ENCODE peak calls at places on chromosomes 2 and 18, in four cellular contexts. O is psoas muscle, U is testis, W is GM13977. X is an unnamed sample.
A peak's percentile ranks its signal among the peaks of the same experiment; 100 is the strongest.

GRCh38 chr18:48158721-48159120 is 228.3 kb upstream of the SMAD2 start:
- DNase-seq in W (no peak), O (no peak), U (no peak), X (no peak)

GRCh38 chr2:37370666-37371065 is 26.2 kb downstream of the QPCT start:
- DNase-seq in W (no peak), O (no peak), U (no peak), X (no peak)

GRCh38 chr18:57728941-57729511 is 74.1 kb downstream of the ATP8B1 start:
- DNase-seq in W (no peak), O (no peak), U (no peak), X (no peak)

GRCh38 chr2:37555457-37555856 is 116.0 kb downstream of the CDC42EP3 start:
- DNase-seq in U (no peak), O (no peak), W (no peak), X (peak; percentile 41)

GRCh38 chr2:196170202-196170680 is 1.1 kb downstream of the STK17B start:
- DNase-seq in U (peak; percentile 36), W (no peak), O (no peak), X (peak; percentile 78)

GRCh38 chr18:37641573-37641972 is 76.0 kb upstream of the CELF4 start:
- DNase-seq in O (no peak), W (no peak), U (no peak), X (no peak)

GRCh38 chr2:60091311-60091710 is 462.1 kb downstream of the BCL11A start:
- DNase-seq in W (no peak), O (no peak), U (no peak), X (no peak)

GRCh38 chr2:234334146-234334545 is 162.7 kb downstream of the ARL4C start:
- DNase-seq in O (no peak), W (no peak), U (no peak), X (no peak)

GRCh38 chr2:7427293-7428060 is 510.3 kb downstream of the RNF144A start:
- DNase-seq in W (peak; percentile 65), U (no peak), O (no peak), X (no peak)

GRCh38 chr2:165787334-165787733 is 6.7 kb downstream of the GALNT3 start:
- DNase-seq in O (no peak), W (no peak), U (no peak), X (no peak)

DNA sequence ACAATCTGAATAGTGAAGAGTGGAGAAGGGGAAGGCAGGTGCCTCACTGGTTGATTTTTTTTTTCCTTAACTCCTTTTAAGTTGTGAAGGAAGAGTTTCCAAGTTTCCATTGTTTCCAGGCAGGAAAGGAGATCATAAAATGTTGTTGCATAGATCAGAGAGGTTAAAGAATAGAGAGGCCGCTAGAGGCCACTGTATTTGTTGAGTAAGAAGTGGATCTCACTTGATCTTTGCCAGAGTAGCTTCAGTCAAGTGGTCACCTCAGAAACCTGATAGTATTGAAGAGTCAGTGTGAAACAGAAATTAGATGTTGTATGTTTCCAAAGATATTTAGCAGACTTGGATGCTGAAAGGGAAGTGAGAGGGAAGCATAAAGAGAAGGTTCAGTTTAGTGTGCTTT is 17.6 kb downstream of the CTNNA2 start:
- DNase-seq in O (no peak), U (peak; percentile 23), W (no peak), X (no peak)
- TF ChIP-seq CTCF in O (no peak), U (no peak), W (peak; percentile 15), X (no peak)

DNA sequence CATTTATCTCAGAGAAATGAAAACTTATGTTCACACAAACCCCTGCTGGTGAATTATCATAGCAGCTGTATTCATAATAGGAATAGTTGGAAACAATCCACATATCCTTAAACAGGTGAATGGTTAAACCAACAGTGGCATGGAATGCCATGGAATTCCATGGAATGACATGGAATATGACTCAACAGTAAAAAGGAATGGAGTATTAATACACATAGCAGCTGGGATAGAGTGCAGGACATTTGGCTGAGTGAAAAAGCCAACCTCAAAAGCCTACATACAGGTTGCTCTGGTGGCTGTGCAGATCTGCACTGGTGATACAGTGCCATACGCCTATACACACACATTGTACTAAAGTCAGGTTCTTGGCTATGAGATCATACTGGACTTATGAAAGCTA is 69.5 kb downstream of the FAM168B start:
- DNase-seq in U (no peak), O (no peak), W (no peak), X (no peak)
- TF ChIP-seq CTCF in U (no peak), O (no peak), W (no peak), X (no peak)

GRCh38 chr2:75481041-75481836 is 79.5 kb downstream of the EVA1A start:
- DNase-seq in W (no peak), U (no peak), O (no peak), X (no peak)
- TF ChIP-seq CTCF in W (no peak), U (no peak), O (no peak), X (no peak)

DNA sequence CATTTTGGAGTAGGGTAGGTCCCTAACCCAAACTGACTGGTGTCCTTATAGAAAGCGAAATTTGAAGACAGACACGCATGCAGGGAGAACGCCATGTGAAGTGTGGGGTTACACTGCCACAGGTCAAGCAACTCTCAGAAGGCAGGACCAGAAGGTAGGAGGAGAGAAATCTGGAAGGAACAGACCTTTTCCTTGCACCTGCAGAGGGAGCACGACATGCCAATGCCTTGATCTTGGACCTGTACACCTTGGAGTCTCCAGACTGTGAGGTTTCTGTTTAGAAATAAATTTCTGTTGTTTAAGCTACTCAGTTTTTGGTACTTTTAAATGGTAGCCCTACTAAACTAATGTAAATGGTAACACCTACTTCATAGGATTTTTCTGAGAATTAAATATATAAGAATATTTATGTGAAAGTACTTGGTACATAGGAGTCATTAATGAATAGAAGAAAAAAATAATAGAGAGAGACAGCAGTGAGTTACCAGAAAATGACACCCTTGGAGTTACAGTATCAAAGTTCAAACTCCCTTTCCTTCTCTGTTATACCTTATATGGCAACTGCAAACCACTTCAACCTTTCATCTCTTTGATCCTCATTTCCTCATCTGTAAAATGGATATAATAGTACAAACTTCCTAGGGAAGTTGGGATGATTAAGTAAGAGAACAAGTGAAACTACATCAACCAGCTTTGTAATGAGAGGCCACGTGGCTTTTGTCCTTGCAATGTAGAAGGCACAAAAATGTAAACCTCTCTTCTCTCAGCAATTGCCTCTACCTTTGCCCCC is 184.9 kb upstream of the PARD3B start:
- DNase-seq in W (no peak), U (no peak), O (no peak), X (no peak)
- TF ChIP-seq CTCF in W (no peak), U (no peak), O (no peak), X (no peak)

GRCh38 chr2:113198790-113199612 is 25.2 kb downstream of the PSD4 start:
- DNase-seq in U (peak; percentile 84), O (peak; percentile 77), W (peak; percentile 91), X (peak; percentile 75)
- TF ChIP-seq CTCF in U (peak; percentile 90), O (peak; percentile 84), W (peak; percentile 87), X (peak; percentile 69)

DNA sequence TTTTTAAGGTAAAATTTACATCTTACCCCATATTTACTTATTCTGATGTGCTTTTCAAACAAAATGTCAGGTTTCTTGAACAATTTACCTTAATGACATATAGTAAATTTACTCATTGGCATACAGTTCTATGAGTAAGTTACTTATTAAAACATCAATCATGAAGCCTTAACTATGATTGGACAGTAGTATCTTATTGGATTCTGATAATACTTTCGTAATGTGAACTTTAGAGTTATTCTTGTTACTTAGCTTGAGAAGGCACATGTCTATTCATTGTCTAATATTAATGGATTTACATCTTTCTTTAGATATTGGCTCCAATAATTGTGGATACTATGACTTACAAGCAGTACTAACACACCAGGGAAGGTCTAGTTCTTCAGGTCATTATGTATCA is 51.7 kb downstream of the USP14 start:
- DNase-seq in U (no peak), W (no peak), O (no peak), X (no peak)
- TF ChIP-seq CTCF in U (no peak), W (no peak), O (no peak), X (no peak)